ENCODE peak calls at places on chromosomes 1 and 21, in eight cellular contexts. Y is GM13976, Z is pancreas, R is GM23338, Q is GM20000, D is GM12864, W is psoas muscle, K is heart right ventricle. L is an unnamed sample.

GRCh38 chr1:211548321-211549091 is 30.5 kb downstream of the SLC30A1 start:
- DNase-seq in D (no peak), Z (no peak), K (no peak), Y (no peak), W (no peak), Q (peak), R (peak), L (no peak)

GRCh38 chr1:1024421-1025415 is 4.8 kb downstream of the AGRN start:
- DNase-seq in Q (no peak), W (no peak), R (peak), K (no peak), D (no peak), Z (peak), Y (no peak), L (no peak)

GRCh38 chr1:234941711-234942320 is 186.8 kb downstream of the TOMM20 start:
- DNase-seq in R (no peak), D (no peak), Z (no peak), Q (no peak), Y (no peak), K (no peak), W (no peak), L (no peak)

GRCh38 chr1:24421502-24421901 is 5.9 kb downstream of the NIPAL3 start:
- DNase-seq in Z (no peak), D (no peak), K (no peak), R (peak), W (no peak), Q (no peak), Y (no peak), L (no peak)

GRCh38 chr1:109201123-109201703 is 12.5 kb upstream of the SARS1 start:
- DNase-seq in W (peak), Z (no peak), Y (peak), D (no peak), R (peak), K (no peak), Q (peak), L (peak)

GRCh38 chr1:21707891-21708290 is 38.7 kb upstream of the RAP1GAP start:
- DNase-seq in D (no peak), R (no peak), Y (no peak), W (no peak), Q (no peak), Z (no peak), K (no peak), L (no peak)

GRCh38 chr1:152047607-152047953 is 10.8 kb upstream of the S100A11 start:
- DNase-seq in R (no peak), K (no peak), W (no peak), Q (no peak), Z (peak), Y (no peak), D (no peak), L (no peak)

GRCh38 chr1:27592600-27593340 is 11.2 kb downstream of the AHDC1 start:
- DNase-seq in D (no peak), Z (no peak), R (peak), W (no peak), Q (no peak), Y (no peak), K (no peak), L (no peak)

GRCh38 chr1:215267495-215267894 is 185.0 kb downstream of the KCNK2 start:
- DNase-seq in Y (no peak), Z (no peak), Q (no peak), W (no peak), K (no peak), D (no peak), R (no peak), L (no peak)

GRCh38 chr21:26140185-26140584 is 30.4 kb downstream of the APP start:
- DNase-seq in Q (no peak), W (peak), K (peak), D (no peak), R (no peak), Y (no peak), Z (no peak), L (no peak)

GRCh38 chr1:88610687-88611086 is 73.4 kb upstream of the PKN2 start:
- DNase-seq in D (no peak), Z (no peak), Y (no peak), R (no peak), W (no peak), K (no peak), Q (no peak), L (no peak)

GRCh38 chr1:160883586-160883985 is 1.4 kb downstream of the ITLN1 start:
- DNase-seq in R (no peak), Q (no peak), Y (no peak), D (no peak), Z (no peak), K (no peak), W (no peak), L (no peak)

GRCh38 chr1:21869620-21870121 is 57.6 kb downstream of the LDLRAD2 start:
- DNase-seq in Z (peak), Q (no peak), W (peak), Y (no peak), R (no peak), K (peak), D (no peak), L (no peak)

DNA sequence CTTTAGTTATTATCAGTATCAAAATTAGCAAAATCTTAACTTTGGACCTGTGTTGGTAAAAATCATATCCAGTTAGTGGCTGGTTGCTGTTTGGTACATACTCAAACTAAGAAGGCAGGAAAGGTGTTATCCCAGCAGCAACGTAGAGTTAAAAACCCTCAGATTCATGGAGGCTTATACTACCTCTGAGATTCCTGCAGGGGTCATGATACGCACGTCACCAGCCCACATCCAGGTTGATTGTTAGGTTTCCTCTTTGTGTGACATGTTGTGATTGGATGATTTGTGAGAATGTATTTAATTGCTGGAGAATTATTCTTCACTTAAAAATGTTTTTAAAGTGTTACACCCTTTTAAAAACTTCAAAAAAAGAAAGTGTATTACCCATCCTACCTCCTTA is 423.3 kb upstream of the ADGRL2 start:
- DNase-seq in Q (no peak), W (no peak), Z (no peak), K (no peak), D (no peak), R (peak), Y (peak), L (peak)
- TF ChIP-seq CTCF in Q (no peak), W (no peak), Z (no peak), K (peak), D (no peak), R (peak), Y (no peak), L (peak)

GRCh38 chr1:104923075-104923474 is 1173.4 kb downstream of the AMY1C start:
- DNase-seq in Q (no peak), R (no peak), Z (no peak), D (no peak), K (no peak), Y (no peak), W (no peak), L (no peak)
- TF ChIP-seq CTCF in Q (no peak), R (no peak), Z (no peak), D (no peak), K (no peak), Y (no peak), W (no peak), L (no peak)

GRCh38 chr21:14259669-14260458 is 43.9 kb downstream of the RBM11 start:
- DNase-seq in Q (peak), D (peak), K (no peak), Y (peak), Z (no peak), W (no peak), R (peak), L (no peak)
- TF ChIP-seq CTCF in Q (peak), D (peak), K (peak), Y (no peak), Z (peak), W (peak), R (peak), L (no peak)

GRCh38 chr1:117059678-117060440 is at the start of gene TTF2:
- DNase-seq in Z (peak), Q (peak), W (peak), D (peak), Y (peak), R (peak), K (peak), L (peak)
- TF ChIP-seq CTCF in Z (no peak), Q (peak), W (no peak), D (no peak), Y (peak), R (no peak), K (peak), L (no peak)

GRCh38 chr1:225744745-225745144 is 32.9 kb upstream of the SRP9 start:
- DNase-seq in D (no peak), Y (no peak), Q (no peak), W (no peak), Z (no peak), K (no peak), R (no peak), L (no peak)

GRCh38 chr1:225745231-225745630 is 32.4 kb upstream of the SRP9 start:
- DNase-seq in D (no peak), R (no peak), Y (no peak), K (no peak), Q (no peak), W (no peak), Z (no peak), L (no peak)

GRCh38 chr1:225748479-225748878 is 29.1 kb upstream of the SRP9 start:
- DNase-seq in D (no peak), Q (no peak), K (no peak), R (no peak), Z (no peak), W (no peak), Y (no peak), L (no peak)

GRCh38 chr1:225747566-225747965 is 30.1 kb upstream of the SRP9 start:
- DNase-seq in R (no peak), W (no peak), Y (no peak), D (no peak), Z (no peak), K (no peak), Q (no peak), L (no peak)

DNA sequence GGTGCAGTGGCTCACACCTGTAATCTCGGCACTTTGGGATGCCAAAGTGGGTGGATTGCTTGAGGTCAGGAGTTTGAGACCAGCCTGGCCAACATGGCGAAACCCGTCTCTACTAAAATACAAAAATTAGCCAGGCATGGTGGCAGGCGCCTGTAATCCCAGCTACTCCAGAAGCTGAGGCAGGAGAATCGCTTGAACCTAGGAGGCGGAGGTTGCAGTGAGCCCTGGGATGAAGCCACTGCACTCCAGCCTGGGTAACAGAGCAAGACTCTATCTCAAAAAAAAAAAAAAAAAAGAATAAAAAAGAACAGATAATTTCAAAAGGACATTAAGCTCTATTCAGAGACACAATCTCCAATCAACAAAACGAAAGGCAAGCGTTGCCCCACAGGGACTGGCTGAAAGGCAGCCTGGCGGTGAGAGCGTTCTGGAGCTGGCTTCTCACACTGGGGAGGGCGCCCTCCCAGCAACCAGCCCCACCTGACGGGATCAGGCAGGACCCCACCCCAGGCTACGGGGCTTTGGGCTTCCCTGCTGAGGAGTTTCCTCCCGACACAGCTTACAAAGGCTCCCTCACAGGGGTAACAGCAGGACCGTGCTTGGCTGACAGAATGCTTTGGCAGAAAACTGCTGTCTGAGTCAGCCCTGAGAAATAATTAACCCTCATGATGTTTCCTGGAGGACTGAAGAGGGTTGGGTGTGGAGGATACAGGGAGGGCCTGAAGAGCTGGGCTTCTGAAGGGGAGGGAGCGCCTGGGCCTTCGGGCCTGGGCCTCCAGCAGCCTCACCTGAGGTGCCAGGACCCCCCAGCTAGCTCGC is 31.1 kb upstream of the SRP9 start:
- DNase-seq in K (peak), D (no peak), R (peak), W (peak), Q (no peak), Z (peak), Y (no peak), L (peak)
- TF ChIP-seq CTCF in K (no peak), D (no peak), R (no peak), W (no peak), Q (no peak), Z (no peak), Y (no peak), L (no peak)

GRCh38 chr1:33377750-33378149 is 53.1 kb downstream of the PHC2 start:
- DNase-seq in K (no peak), W (no peak), Y (no peak), Q (no peak), D (no peak), Z (no peak), R (no peak), L (no peak)

GRCh38 chr1:33380811-33381210 is 50.1 kb downstream of the PHC2 start:
- DNase-seq in Y (no peak), W (no peak), K (no peak), Z (no peak), Q (no peak), D (no peak), R (no peak), L (no peak)

GRCh38 chr1:33379631-33380354 is 51.1 kb downstream of the PHC2 start:
- DNase-seq in W (no peak), D (no peak), Q (no peak), Y (no peak), K (no peak), R (peak), Z (no peak), L (no peak)

GRCh38 chr1:33378524-33378923 is 52.4 kb downstream of the PHC2 start:
- DNase-seq in Q (no peak), Y (no peak), W (no peak), K (no peak), Z (no peak), D (no peak), R (no peak), L (no peak)

GRCh38 chr1:33378976-33379375 is 51.9 kb downstream of the PHC2 start:
- DNase-seq in K (no peak), R (no peak), W (no peak), Y (no peak), D (no peak), Z (no peak), Q (no peak), L (no peak)
- TF ChIP-seq CTCF in K (no peak), R (no peak), W (no peak), Y (no peak), D (no peak), Z (no peak), Q (no peak), L (no peak)

DNA sequence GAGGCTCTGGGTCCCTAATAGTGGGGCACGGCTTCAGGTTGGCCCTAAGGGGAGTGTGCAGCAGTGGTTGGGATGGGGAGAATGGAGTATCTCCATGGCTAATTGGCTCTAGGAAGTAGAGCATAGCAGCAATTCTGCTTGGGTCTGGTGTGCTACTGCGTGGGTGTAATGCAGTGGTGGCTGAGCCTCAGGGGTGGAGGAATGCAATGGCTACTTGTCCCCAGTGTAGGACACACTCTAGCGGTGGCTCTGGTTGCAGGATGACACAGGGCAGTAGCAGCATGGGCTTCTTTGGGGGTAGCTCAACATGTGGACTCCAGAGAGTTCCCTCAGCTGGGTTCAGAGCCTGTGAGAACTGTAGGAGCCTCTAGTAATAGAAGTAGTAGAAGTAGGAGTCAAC is 91.2 kb upstream of the FAM78B start:
- DNase-seq in Q (no peak), W (no peak), K (no peak), D (no peak), Z (no peak), R (no peak), Y (no peak), L (no peak)
- TF ChIP-seq CTCF in Q (no peak), W (no peak), K (no peak), D (peak), Z (no peak), R (no peak), Y (no peak), L (no peak)

GRCh38 chr1:75257424-75257823 is 123.2 kb downstream of the LHX8 start:
- DNase-seq in Y (no peak), Z (no peak), Q (no peak), D (no peak), W (no peak), R (peak), K (no peak), L (no peak)
- TF ChIP-seq CTCF in Y (no peak), Z (no peak), Q (no peak), D (no peak), W (no peak), R (peak), K (no peak), L (peak)

GRCh38 chr1:202058001-202058908 is 47.9 kb downstream of the ELF3 start:
- DNase-seq in K (no peak), Z (no peak), Q (no peak), W (no peak), R (no peak), Y (peak), D (no peak), L (no peak)

GRCh38 chr1:202061055-202061454 is 50.7 kb downstream of the ELF3 start:
- DNase-seq in R (no peak), Z (no peak), Q (no peak), D (no peak), K (no peak), Y (no peak), W (no peak), L (no peak)

GRCh38 chr1:202054094-202054493 is 43.7 kb downstream of the ELF3 start:
- DNase-seq in R (no peak), Y (no peak), Z (no peak), W (no peak), K (no peak), D (no peak), Q (no peak), L (no peak)

GRCh38 chr1:202056644-202057334 is 46.4 kb downstream of the ELF3 start:
- DNase-seq in Q (no peak), W (no peak), Y (no peak), R (no peak), D (no peak), Z (peak), K (peak), L (no peak)
- TF ChIP-seq CTCF in Q (no peak), W (no peak), Y (no peak), R (no peak), D (no peak), Z (no peak), K (no peak), L (no peak)

L was measured in endothelial cell.